ENCODE peak calls at places on chromosomes 3 and 15, in five cellular contexts. Z is mammary epithelial cell, A is right atrium auricular region, J is heart left ventricle, C is bronchial epithelial cell. D is an unnamed sample. For H3K36me3, the result is how much of the 10 kb centered on the place peaks cover.

GRCh38 chr15:79130535-79131130 is 40.1 kb upstream of the RASGRF1 start:
- DNase-seq in Z (no peak), A (no peak), J (no peak), C (no peak), D (no peak)

GRCh38 chr3:160685144-160685766 is 8.3 kb downstream of the ARL14 start:
- DNase-seq in Z (no peak), A (no peak), J (no peak), C (peak), D (no peak)

GRCh38 chr3:120907659-120908029 is 361 bp upstream of the STXBP5L start:
- DNase-seq in Z (no peak), A (no peak), J (no peak), C (no peak), D (no peak)

GRCh38 chr15:81466741-81467140 is 92.7 kb upstream of the TMC3 start:
- DNase-seq in Z (no peak), A (no peak), J (no peak), C (no peak), D (no peak)

GRCh38 chr15:35168464-35168863 is 83.4 kb upstream of the NANOGP8 start:
- DNase-seq in Z (peak), A (no peak), J (no peak), C (peak), D (no peak)

GRCh38 chr3:196192036-196193001 is 18.9 kb downstream of the ZDHHC19 start:
- DNase-seq in Z (no peak), A (no peak), J (peak), C (no peak), D (peak)

GRCh38 chr3:157160652-157161480 is 919 bp upstream of the CCNL1 start:
- DNase-seq in Z (peak), A (peak), J (peak), C (peak), D (peak)

GRCh38 chr3:114127517-114127916 is 51.3 kb downstream of the DRD3 start:
- DNase-seq in Z (no peak), A (no peak), J (no peak), C (no peak), D (no peak)

GRCh38 chr3:143182861-143183667 is 63.5 kb downstream of the CHST2 start:
- DNase-seq in Z (no peak), A (no peak), J (no peak), C (no peak), D (no peak)

GRCh38 chr3:14685204-14685603 is 10.3 kb downstream of the C3orf20 start:
- DNase-seq in Z (no peak), A (no peak), J (no peak), C (no peak), D (no peak)

GRCh38 chr3:39494781-39495180 is 27.3 kb downstream of the MOBP start:
- DNase-seq in Z (no peak), A (no peak), J (no peak), C (no peak), D (no peak)

GRCh38 chr3:147318900-147319299 is 87.4 kb downstream of the ZIC4 start:
- DNase-seq in Z (no peak), A (no peak), J (no peak), C (no peak), D (no peak)

GRCh38 chr3:65551945-65552344 is 486.8 kb downstream of the MAGI1 start:
- DNase-seq in Z (no peak), A (no peak), J (no peak), C (no peak), D (no peak)

GRCh38 chr3:38649500-38650247 is at the start of gene SCN5A:
- DNase-seq in Z (no peak), A (no peak), J (peak), C (no peak), D (peak)

GRCh38 chr15:61335998-61336648 is 107.0 kb upstream of the RORA start:
- DNase-seq in Z (no peak), A (no peak), J (no peak), C (no peak), D (no peak)

GRCh38 chr3:10245313-10245712 is 2.9 kb upstream of the TATDN2 start:
- DNase-seq in Z (no peak), A (no peak), J (no peak), C (no peak), D (no peak)

GRCh38 chr3:58899159-58899952 is 150.5 kb downstream of the CFAP20DC start:
- DNase-seq in Z (no peak), A (peak), J (peak), C (peak), D (no peak)

GRCh38 chr3:14329116-14329830 is 73.1 kb upstream of the SLC6A6 start:
- DNase-seq in Z (peak), A (no peak), J (no peak), C (peak), D (no peak)

GRCh38 chr15:63605816-63606215 is 8.6 kb downstream of the FBXL22 start:
- DNase-seq in Z (no peak), A (no peak), J (no peak), C (no peak), D (no peak)

GRCh38 chr15:31526916-31527690 is 200.5 kb downstream of the KLF13 start:
- DNase-seq in Z (no peak), A (peak), J (no peak), C (no peak), D (no peak)

GRCh38 chr15:41919954-41920538 is 26.2 kb upstream of the SPTBN5 start:
- DNase-seq in Z (no peak), A (no peak), J (no peak), C (no peak), D (no peak)

GRCh38 chr15:57312323-57313133 is 63.8 kb upstream of the CGNL1 start:
- DNase-seq in Z (no peak), A (peak), J (peak), C (no peak), D (no peak)

GRCh38 chr3:127213381-127213918 is 20.5 kb downstream of the PRR23E start:
- DNase-seq in Z (no peak), A (peak), J (no peak), C (no peak), D (peak)

GRCh38 chr3:43105224-43105596 is 669 bp downstream of the POMGNT2 start:
- DNase-seq in Z (no peak), A (no peak), J (no peak), C (no peak), D (no peak)

GRCh38 chr3:156997351-156997750 is 162.6 kb downstream of the CCNL1 start:
- DNase-seq in Z (peak), A (no peak), J (no peak), C (peak), D (no peak)

DNA sequence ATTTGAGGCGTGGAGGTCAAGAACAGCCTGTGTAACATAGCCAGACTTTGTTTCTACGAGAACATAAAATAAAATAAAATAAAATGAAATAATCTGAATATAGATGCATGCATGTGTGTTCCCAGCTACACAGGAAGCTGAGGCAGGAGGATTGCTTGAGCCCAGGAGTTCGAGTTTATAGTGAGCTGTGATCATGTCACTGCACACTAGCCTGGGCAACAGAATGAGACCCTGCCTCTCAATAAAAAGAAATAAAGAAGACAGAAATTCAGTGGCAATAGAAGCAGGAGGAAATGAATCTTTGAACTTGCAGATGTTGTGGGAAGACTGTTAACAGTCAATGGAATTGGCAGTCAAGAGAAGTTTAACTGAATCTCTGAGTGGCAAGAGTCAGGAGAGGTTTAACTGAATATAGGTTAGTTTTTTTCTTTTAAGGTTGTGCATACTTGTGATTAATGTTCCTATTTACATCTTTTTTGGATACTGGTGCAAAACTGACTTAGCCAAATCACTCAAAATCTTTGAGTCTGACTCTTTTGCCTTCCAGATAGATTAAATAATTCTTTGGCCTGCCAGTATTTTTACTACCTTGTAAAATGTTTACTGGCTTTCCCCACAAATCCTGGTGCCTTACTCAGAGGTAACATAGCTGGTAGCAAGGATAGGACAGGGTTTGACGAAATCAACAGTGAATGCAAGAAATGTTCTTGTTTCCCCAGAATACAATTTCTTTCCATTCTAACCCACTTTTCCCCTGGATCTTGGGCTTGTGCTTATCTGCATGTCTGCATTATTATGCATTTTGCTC is 361.4 kb downstream of the PDCD6IP start:
- DNase-seq in Z (no peak), A (no peak), J (no peak), C (no peak), D (no peak)
- H3K36me3 ChIP-seq in Z (under half), A (under half), J (under half), C (under half), D (under half)

DNA sequence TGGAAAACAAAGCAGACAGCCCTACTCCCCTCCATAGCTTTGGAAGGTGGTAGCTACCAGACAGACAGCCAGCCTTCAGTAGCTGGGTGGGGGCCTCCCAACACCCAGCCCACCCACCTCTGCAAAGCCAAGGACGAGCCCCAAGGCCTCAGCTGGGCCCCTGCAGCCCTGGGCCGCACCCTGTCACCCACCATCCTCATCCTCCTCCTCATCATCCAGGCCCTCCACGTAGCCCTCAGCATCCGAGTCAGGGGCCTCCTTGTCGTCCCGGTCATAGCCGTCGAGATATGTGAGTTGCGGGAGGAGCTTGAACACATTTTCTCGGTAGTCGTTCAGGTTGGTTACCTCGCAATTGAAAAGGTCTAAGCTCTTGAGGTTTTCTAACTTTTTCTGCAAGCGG is 36.5 kb downstream of the ANP32A start:
- DNase-seq in Z (no peak), A (no peak), J (no peak), C (no peak), D (no peak)
- H3K36me3 ChIP-seq in Z (under half), A (half or more), J (half or more), C (under half), D (under half)

GRCh38 chr15:98671060-98672008 is 23.0 kb downstream of the IGF1R start:
- DNase-seq in Z (no peak), A (peak), J (no peak), C (no peak), D (no peak)

GRCh38 chr15:98676586-98677270 is 28.4 kb downstream of the IGF1R start:
- DNase-seq in Z (no peak), A (peak), J (no peak), C (no peak), D (no peak)

GRCh38 chr15:98669638-98670037 is 21.3 kb downstream of the IGF1R start:
- DNase-seq in Z (peak), A (no peak), J (no peak), C (no peak), D (no peak)

GRCh38 chr15:98674336-98674735 is 26.0 kb downstream of the IGF1R start:
- DNase-seq in Z (no peak), A (no peak), J (no peak), C (peak), D (no peak)

GRCh38 chr15:98673133-98673532 is 24.8 kb downstream of the IGF1R start:
- DNase-seq in Z (no peak), A (no peak), J (no peak), C (no peak), D (no peak)
- H3K36me3 ChIP-seq in Z (under half), A (under half), J (under half), C (under half), D (under half)

DNA sequence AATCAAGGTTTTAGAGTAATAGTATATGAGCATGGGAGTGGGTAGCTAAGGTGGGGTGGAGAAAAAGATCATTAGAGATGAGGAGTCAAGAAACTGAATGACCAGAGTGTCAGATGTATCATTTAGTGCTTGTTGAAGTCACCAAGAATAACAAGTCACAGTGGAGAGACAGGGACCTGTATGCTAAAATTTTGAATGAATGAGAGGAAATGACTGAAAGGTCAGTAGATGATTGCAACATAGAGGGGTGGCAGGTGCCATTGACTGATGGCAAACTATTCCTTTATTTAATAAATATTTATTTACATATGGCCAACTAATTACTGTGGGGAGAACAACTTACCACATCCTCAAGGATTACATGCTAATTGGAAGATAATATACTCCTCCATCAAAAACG is 75.0 kb upstream of the ANKRD28 start:
- DNase-seq in Z (no peak), A (no peak), J (no peak), C (no peak), D (no peak)
- H3K36me3 ChIP-seq in Z (under half), A (under half), J (under half), C (under half), D (under half)

GRCh38 chr3:31878231-31878838 is 102.7 kb downstream of the OSBPL10 start:
- DNase-seq in Z (no peak), A (no peak), J (no peak), C (no peak), D (no peak)
- H3K36me3 ChIP-seq in Z (under half), A (under half), J (under half), C (under half), D (under half)

D was measured in aorta.